ENCODE peak calls at places on chromosomes 1 and 21, in eight cellular contexts. C is fibroblast of the aortic adventitia; D is non-pigmented ciliary epithelial cell; Z is sigmoid colon; P is AG08395; G is NCI-H1105 treated with DMSO at 0.1 percent for 48 hours; O is NCI-H2081; U is stimulated activated CD4-positive, alpha-beta T cell treated with anti-CD3 and anti-CD28 coated beads, Interleukin-1b, Interleukin-23, amount 100 ng/mL, for 24 hours. W is an unnamed sample.
A peak's percentile ranks its signal among the peaks of the same experiment; 100 is the strongest.

GRCh38 chr1:204400893-204401510 is 10.6 kb downstream of the PPP1R15B start:
- DNase-seq in C (no peak), D (no peak), Z (no peak), P (no peak), G (no peak), O (no peak), U (no peak), W (no peak)

GRCh38 chr1:181433931-181434330 is 49.4 kb upstream of the CACNA1E start:
- DNase-seq in C (no peak), D (no peak), Z (no peak), P (no peak), G (no peak), O (no peak), U (no peak), W (no peak)

GRCh38 chr1:8985915-8986813 is 40.1 kb downstream of the SLC2A7 start:
- DNase-seq in C (peak; percentile 97), D (peak; percentile 73), Z (peak; percentile 95), P (peak; percentile 94), G (no peak), O (peak; percentile 22), U (no peak), W (peak; percentile 75)

GRCh38 chr1:103087261-103087660 is 21.1 kb downstream of the COL11A1 start:
- DNase-seq in C (no peak), D (no peak), Z (no peak), P (no peak), G (no peak), O (no peak), U (no peak), W (no peak)

GRCh38 chr21:33230518-33231324 is 983 bp downstream of the IFNAR2 start:
- DNase-seq in C (peak; percentile 62), D (peak; percentile 52), Z (peak; percentile 76), P (peak; percentile 58), G (peak; percentile 27), O (no peak), U (peak; percentile 13), W (no peak)

GRCh38 chr1:17875882-17876280 is 120.7 kb downstream of the ACTL8 start:
- DNase-seq in C (peak; percentile 45), D (no peak), Z (peak; percentile 25), P (peak; percentile 30), G (no peak), O (no peak), U (no peak), W (no peak)

GRCh38 chr1:68221971-68222355 is 10.4 kb downstream of the WLS start:
- DNase-seq in C (peak; percentile 82), D (no peak), Z (no peak), P (no peak), G (no peak), O (no peak), U (no peak), W (no peak)

GRCh38 chr1:39397487-39397886 is 93.9 kb upstream of the BMP8A start:
- DNase-seq in C (no peak), D (no peak), Z (no peak), P (no peak), G (no peak), O (no peak), U (no peak), W (no peak)

GRCh38 chr1:92749024-92749634 is 35.8 kb downstream of the EVI5 start:
- DNase-seq in C (peak; percentile 73), D (peak; percentile 28), Z (no peak), P (peak; percentile 67), G (peak; percentile 71), O (peak; percentile 38), U (no peak), W (peak; percentile 14)

GRCh38 chr21:33211305-33211704 is 18.4 kb upstream of the IFNAR2 start:
- DNase-seq in C (no peak), D (no peak), Z (no peak), P (no peak), G (no peak), O (no peak), U (no peak), W (no peak)

GRCh38 chr1:217139513-217139912 is 416.3 kb upstream of the ESRRG start:
- DNase-seq in C (no peak), D (no peak), Z (no peak), P (no peak), G (no peak), O (no peak), U (no peak), W (no peak)

GRCh38 chr1:208142632-208143390 is 101.4 kb downstream of the PLXNA2 start:
- DNase-seq in C (peak; percentile 48), D (no peak), Z (no peak), P (peak; percentile 28), G (no peak), O (no peak), U (no peak), W (no peak)

GRCh38 chr21:36964832-36965719 is 1.4 kb downstream of the HLCS start:
- DNase-seq in C (peak; percentile 29), D (no peak), Z (no peak), P (no peak), G (peak; percentile 5), O (no peak), U (no peak), W (no peak)

GRCh38 chr1:95951291-95951690 is 717.3 kb downstream of the RWDD3 start:
- DNase-seq in C (no peak), D (no peak), Z (no peak), P (no peak), G (no peak), O (no peak), U (no peak), W (no peak)